ENCODE peak calls at places on chromosomes 16 and 17, in four cellular contexts. X is activated CD4-positive, alpha-beta T cell treated with anti-CD3 and anti-CD28 coated beads, Interleukin-2, amount 10 ng/mL, durations not matched to agents 24 days and 14 days; J is left ventricle myocardium inferior; M is activated CD4-positive, CD25-positive, alpha-beta regulatory T cell. B is an unnamed sample.

GRCh38 chr17:58385359-58385899 is 31.9 kb downstream of the RNF43 start:
- DNase-seq in X (peak; percentile 9), J (no peak), M (no peak), B (no peak)

GRCh38 chr17:64036198-64036922 is 15.9 kb upstream of the ICAM2 start:
- DNase-seq in X (no peak), J (no peak), M (no peak), B (no peak)

GRCh38 chr16:20906225-20906870 is 5.8 kb downstream of the LYRM1 start:
- DNase-seq in X (no peak), J (no peak), M (no peak), B (no peak)

GRCh38 chr17:77563439-77564102 is 394.9 kb upstream of the TNRC6C start:
- DNase-seq in X (no peak), J (no peak), M (no peak), B (no peak)

GRCh38 chr16:10080031-10080772 is 102.0 kb downstream of the GRIN2A start:
- DNase-seq in X (no peak), J (peak; percentile 50), M (no peak), B (peak; percentile 20)

GRCh38 chr16:86752582-86753175 is 174.3 kb downstream of the FOXL1 start:
- DNase-seq in X (no peak), J (no peak), M (no peak), B (no peak)

GRCh38 chr16:58187092-58187491 is 10.8 kb downstream of the CSNK2A2 start:
- DNase-seq in X (no peak), J (no peak), M (no peak), B (no peak)

GRCh38 chr17:50642722-50643656 is 8.3 kb downstream of the ABCC3 start:
- DNase-seq in X (no peak), J (no peak), M (no peak), B (no peak)

GRCh38 chr16:2148714-2149629 is 547 bp downstream of the RAB26 start:
- DNase-seq in X (peak; percentile 78), J (no peak), M (no peak), B (peak; percentile 47)

GRCh38 chr17:64092111-64092510 is 37.8 kb downstream of the ERN1 start:
- DNase-seq in X (no peak), J (no peak), M (no peak), B (no peak)

GRCh38 chr17:38341035-38341721 is 2.6 kb downstream of the GPR179 start:
- DNase-seq in X (no peak), J (peak; percentile 71), M (no peak), B (peak; percentile 79)

GRCh38 chr17:66415366-66416206 is 113.2 kb downstream of the PRKCA start:
- DNase-seq in X (no peak), J (no peak), M (no peak), B (no peak)

GRCh38 chr16:82758406-82758805 is 131.6 kb downstream of the CDH13 start:
- DNase-seq in X (no peak), J (no peak), M (no peak), B (no peak)

GRCh38 chr16:5504028-5504758 is 406.6 kb upstream of the EEF2KMT start:
- DNase-seq in X (no peak), J (peak; percentile 22), M (no peak), B (no peak)

GRCh38 chr17:55617441-55617840 is 105.2 kb downstream of the TMEM100 start:
- DNase-seq in X (no peak), J (no peak), M (no peak), B (no peak)

GRCh38 chr17:71203953-71204352 is 916.9 kb upstream of the SOX9 start:
- DNase-seq in X (no peak), J (no peak), M (no peak), B (no peak)

GRCh38 chr16:3579776-3580175 is 2.6 kb upstream of the NLRC3 start:
- DNase-seq in X (no peak), J (no peak), M (no peak), B (no peak)

GRCh38 chr16:68492501-68493411 is 44.4 kb upstream of the SMPD3 start:
- DNase-seq in X (no peak), J (no peak), M (no peak), B (no peak)

GRCh38 chr17:42720996-42721583 is 23.8 kb downstream of the EZH1 start:
- DNase-seq in X (peak; percentile 82), J (no peak), M (no peak), B (peak; percentile 50)

GRCh38 chr17:29682987-29683386 is 60.3 kb upstream of the CORO6 start:
- DNase-seq in X (no peak), J (no peak), M (no peak), B (no peak)

GRCh38 chr17:39513256-39513655 is 52.0 kb downstream of the CDK12 start:
- DNase-seq in X (no peak), J (no peak), M (no peak), B (no peak)

GRCh38 chr16:75289189-75289588 is 37.8 kb upstream of the BCAR1 start:
- DNase-seq in X (no peak), J (no peak), M (no peak), B (no peak)

GRCh38 chr16:84175351-84176081 is 11.3 kb downstream of the TAF1C start:
- DNase-seq in X (peak; percentile 83), J (no peak), M (peak; percentile 54), B (peak; percentile 65)

GRCh38 chr17:28972437-28972836 is 21.1 kb upstream of the PHF12 start:
- DNase-seq in X (no peak), J (no peak), M (no peak), B (no peak)

GRCh38 chr16:87436225-87437172 is 44.4 kb downstream of the MAP1LC3B start:
- DNase-seq in X (no peak), J (no peak), M (no peak), B (peak; percentile 39)

GRCh38 chr16:84308120-84308519 is 13.4 kb downstream of the WFDC1 start:
- DNase-seq in X (peak; percentile 60), J (peak; percentile 41), M (no peak), B (no peak)

GRCh38 chr17:17783121-17783824 is 53.5 kb downstream of the SREBF1 start:
- DNase-seq in X (peak; percentile 90), J (peak; percentile 85), M (peak; percentile 13), B (peak; percentile 90)

GRCh38 chr17:61986898-61987297 is 59.1 kb upstream of the INTS2 start:
- DNase-seq in X (no peak), J (no peak), M (no peak), B (no peak)

GRCh38 chr17:9905902-9906301 is 831 bp upstream of the RCVRN start:
- DNase-seq in X (peak; percentile 61), J (peak; percentile 49), M (no peak), B (no peak)

GRCh38 chr16:85613609-85614337 is 651 bp downstream of the GSE1 start:
- DNase-seq in X (peak; percentile 69), J (peak; percentile 76), M (no peak), B (no peak)

GRCh38 chr17:2414665-2415064 is 13.8 kb upstream of the MNT start:
- DNase-seq in X (no peak), J (no peak), M (no peak), B (no peak)

GRCh38 chr17:27585792-27586191 is 45.2 kb upstream of the LGALS9 start:
- DNase-seq in X (no peak), J (no peak), M (no peak), B (no peak)